ENCODE peak calls at places on chromosomes 6 and 20, in eight cellular contexts. G is heart left ventricle, W is lower leg skin, F is A549, N is sigmoid colon, O is uterus, M is Peyer's patch, X is IMR-90. J is an unnamed sample.

GRCh38 chr6:113526553-113526952 is 330.6 kb upstream of the MARCKS start:
- DNase-seq in N (no peak), O (no peak), W (no peak), F (no peak), G (no peak), M (no peak), X (no peak), J (no peak)

GRCh38 chr6:28446818-28447511 is 3.7 kb upstream of the ZSCAN23 start:
- DNase-seq in F (no peak), O (no peak), M (no peak), X (peak), W (no peak), G (no peak), N (no peak), J (no peak)

GRCh38 chr20:59178983-59179595 is 15.5 kb downstream of the ZNF831 start:
- DNase-seq in F (no peak), M (no peak), G (peak), N (no peak), W (no peak), X (no peak), O (no peak), J (no peak)

GRCh38 chr6:146883640-146884531 is 285.1 kb downstream of the ADGB start:
- DNase-seq in N (no peak), X (no peak), O (no peak), F (no peak), M (peak), W (no peak), G (no peak), J (no peak)

GRCh38 chr6:125124250-125124777 is 29.3 kb upstream of the TPD52L1 start:
- DNase-seq in X (no peak), W (no peak), G (no peak), N (no peak), F (peak), M (no peak), O (no peak), J (no peak)

GRCh38 chr20:3250091-3250504 is 11.1 kb upstream of the SLC4A11 start:
- DNase-seq in M (peak), N (no peak), X (no peak), G (no peak), W (no peak), F (peak), O (no peak), J (no peak)

GRCh38 chr6:159762681-159763293 is 942 bp downstream of the ACAT2 start:
- DNase-seq in M (no peak), X (no peak), W (peak), G (no peak), O (no peak), F (peak), N (peak), J (peak)

GRCh38 chr6:137861550-137862337 is 5.3 kb upstream of the TNFAIP3 start:
- DNase-seq in N (no peak), F (no peak), M (no peak), G (no peak), X (no peak), O (no peak), W (no peak), J (no peak)

GRCh38 chr6:12313992-12314589 is 23.9 kb downstream of the EDN1 start:
- DNase-seq in M (no peak), X (peak), O (no peak), F (peak), G (no peak), N (no peak), W (no peak), J (peak)

GRCh38 chr6:149094934-149095341 is 222.6 kb upstream of the TAB2 start:
- DNase-seq in X (peak), N (no peak), W (no peak), M (no peak), O (no peak), G (no peak), F (no peak), J (no peak)

GRCh38 chr6:6785163-6785521 is 196.6 kb downstream of the LY86 start:
- DNase-seq in X (no peak), G (no peak), W (no peak), O (no peak), N (no peak), M (no peak), F (no peak), J (no peak)

GRCh38 chr20:51128198-51128597 is 105.3 kb upstream of the KCNG1 start:
- DNase-seq in M (no peak), F (peak), W (no peak), G (no peak), N (no peak), O (no peak), X (peak), J (no peak)

GRCh38 chr20:6519556-6519955 is 247.9 kb upstream of the BMP2 start:
- DNase-seq in O (no peak), F (no peak), N (no peak), X (peak), G (no peak), M (no peak), W (no peak), J (no peak)

GRCh38 chr6:40816601-40817000 is 222.4 kb downstream of the UNC5CL start:
- DNase-seq in N (no peak), X (no peak), O (no peak), F (no peak), G (no peak), M (no peak), W (no peak), J (no peak)

GRCh38 chr6:5093231-5094015 is 8.3 kb downstream of the PPP1R3G start:
- DNase-seq in G (peak), N (no peak), X (no peak), W (peak), M (no peak), O (no peak), F (no peak), J (no peak)

GRCh38 chr6:142329486-142330113 is 27.8 kb downstream of the ADGRG6 start:
- DNase-seq in M (no peak), X (no peak), W (no peak), N (no peak), O (no peak), G (no peak), F (no peak), J (no peak)

GRCh38 chr6:43629104-43629504 is at the start of gene GTPBP2:
- DNase-seq in X (peak), N (peak), M (peak), O (peak), W (peak), F (peak), G (peak), J (peak)

GRCh38 chr20:38044685-38045084 is 11.1 kb downstream of the RPRD1B start:
- DNase-seq in O (no peak), F (no peak), G (no peak), N (no peak), X (no peak), M (no peak), W (no peak), J (no peak)

GRCh38 chr20:252801-253200 is 4.7 kb upstream of the DEFB132 start:
- DNase-seq in F (no peak), W (no peak), G (no peak), N (no peak), M (no peak), O (no peak), X (no peak), J (no peak)

GRCh38 chr6:68652117-68652536 is 17.0 kb downstream of the ADGRB3 start:
- DNase-seq in F (no peak), M (no peak), X (no peak), N (no peak), G (no peak), W (no peak), O (no peak), J (no peak)

GRCh38 chr20:24870876-24871275 is 78.2 kb upstream of the CST7 start:
- DNase-seq in N (peak), G (no peak), X (no peak), M (no peak), O (no peak), F (no peak), W (no peak), J (no peak)

GRCh38 chr6:147738516-147739187 is 230.2 kb downstream of the SAMD5 start:
- DNase-seq in W (no peak), X (peak), N (no peak), O (peak), G (peak), F (no peak), M (no peak), J (no peak)

GRCh38 chr6:158041788-158042187 is 60.1 kb downstream of the SYNJ2 start:
- DNase-seq in G (no peak), N (peak), X (no peak), M (no peak), F (no peak), O (no peak), W (no peak), J (no peak)

GRCh38 chr6:158040804-158041347 is 59.2 kb downstream of the SYNJ2 start:
- DNase-seq in W (no peak), N (peak), F (peak), X (peak), G (no peak), M (no peak), O (no peak), J (no peak)

GRCh38 chr6:158041370-158041769 is 59.7 kb downstream of the SYNJ2 start:
- DNase-seq in N (no peak), W (no peak), G (no peak), M (no peak), F (no peak), O (no peak), X (no peak), J (no peak)

GRCh38 chr6:158043008-158043407 is 61.3 kb downstream of the SYNJ2 start:
- DNase-seq in G (no peak), O (no peak), F (no peak), W (no peak), N (peak), M (no peak), X (no peak), J (no peak)

GRCh38 chr6:158042245-158042798 is 60.7 kb downstream of the SYNJ2 start:
- DNase-seq in G (no peak), O (peak), F (peak), N (peak), X (peak), M (no peak), W (no peak), J (no peak)
- TF ChIP-seq POLR2A in G (no peak), O (no peak), F (no peak), N (no peak), X (no peak), M (no peak), W (no peak), J (no peak)

GRCh38 chr6:2480267-2480966 is 235.0 kb upstream of the GMDS start:
- DNase-seq in W (no peak), G (peak), M (no peak), F (no peak), X (no peak), N (no peak), O (no peak), J (no peak)

GRCh38 chr6:2478200-2478599 is 232.8 kb upstream of the GMDS start:
- DNase-seq in G (peak), F (no peak), O (no peak), X (peak), N (no peak), W (no peak), M (no peak), J (no peak)

GRCh38 chr6:2485116-2485515 is 239.7 kb upstream of the GMDS start:
- DNase-seq in M (no peak), G (no peak), X (no peak), F (no peak), W (no peak), O (no peak), N (no peak), J (peak)

GRCh38 chr6:2481307-2481706 is 235.9 kb upstream of the GMDS start:
- DNase-seq in F (no peak), X (no peak), G (no peak), M (no peak), W (no peak), O (no peak), N (no peak), J (no peak)

GRCh38 chr6:2482773-2483172 is 237.4 kb upstream of the GMDS start:
- DNase-seq in G (no peak), F (peak), N (no peak), O (no peak), X (no peak), M (no peak), W (no peak), J (no peak)
- TF ChIP-seq CTCF in G (no peak), F (no peak), N (no peak), O (no peak), X (no peak), M (no peak), W (no peak), J (no peak)

DNA sequence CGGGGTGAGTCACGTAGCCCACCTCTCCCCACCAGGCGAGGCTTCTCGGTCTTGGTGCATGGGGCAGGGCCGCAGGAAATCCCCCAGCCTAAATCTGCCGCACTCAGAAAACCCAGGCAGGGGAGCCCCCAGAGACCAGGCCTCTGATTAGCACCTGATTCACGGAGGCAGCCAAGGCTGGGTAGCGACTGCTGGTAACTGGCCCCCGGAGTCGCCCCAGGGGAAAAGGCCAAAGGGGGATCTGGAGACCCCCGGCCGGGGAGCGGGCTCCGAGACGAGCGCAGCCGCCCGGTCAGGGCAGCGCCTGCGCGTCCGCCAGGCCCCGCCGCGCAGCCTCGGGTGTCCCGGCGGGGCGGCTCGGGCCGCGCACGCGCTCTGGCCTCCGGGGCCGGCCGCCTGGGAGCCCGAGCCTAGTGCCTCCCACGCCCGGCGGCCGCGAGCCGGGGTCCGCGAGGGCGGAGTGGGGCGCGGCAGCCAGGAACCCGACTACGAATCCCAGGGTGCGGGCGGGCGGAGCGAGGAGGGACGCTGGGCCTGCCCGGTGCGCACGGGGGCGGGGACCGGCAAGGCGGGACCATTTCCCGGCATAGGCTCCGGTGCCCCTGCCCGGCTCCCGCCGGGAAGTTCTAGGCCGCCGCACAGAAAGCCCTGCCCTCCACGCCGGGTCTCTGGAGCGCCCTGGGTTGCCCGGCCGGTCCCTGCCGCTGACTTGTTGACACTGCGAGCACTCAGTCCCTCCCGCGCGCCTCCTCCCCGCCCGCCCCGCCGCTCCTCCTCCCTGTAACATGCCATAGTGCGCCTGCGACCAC is at the start of gene DUSP22:
- DNase-seq in F (peak), G (peak), X (peak), N (peak), M (peak), W (peak), O (peak), J (peak)
- TF ChIP-seq POLR2A in F (peak), G (peak), X (peak), N (peak), M (peak), W (no peak), O (peak), J (peak)

GRCh38 chr6:127420558-127420957 is 38.6 kb downstream of the KIAA0408 start:
- DNase-seq in G (peak), F (peak), O (peak), M (no peak), W (peak), X (peak), N (peak), J (peak)
- TF ChIP-seq CTCF in G (peak), F (peak), O (peak), M (peak), W (no peak), X (peak), N (peak), J (peak)

J was measured in transverse colon.